ENCODE peak calls at places on chromosomes 1 and 21, in seven cellular contexts. S is EL; R is stimulated activated CD8-positive, alpha-beta memory T cell treated with anti-CD3 and anti-CD28 coated beads, Interleukin-4, amount 100 ng/mL, for 24 hours; Z is T-helper 22 cell; G is thyroid gland; F is CD8-positive, alpha-beta memory T cell; B is PC-3. K is an unnamed sample.

GRCh38 chr1:119794856-119795255 is 16.4 kb downstream of the REG4 start:
- DNase-seq in S (no peak), R (no peak), Z (no peak), G (no peak), F (no peak), B (no peak), K (no peak)

GRCh38 chr21:45636459-45636858 is 7.1 kb upstream of the PCBP3 start:
- DNase-seq in S (no peak), R (no peak), Z (no peak), G (no peak), F (no peak), B (no peak), K (no peak)

GRCh38 chr1:46757256-46757955 is 38.5 kb upstream of the EFCAB14 start:
- DNase-seq in S (no peak), R (no peak), Z (no peak), G (peak), F (no peak), B (peak), K (no peak)

GRCh38 chr1:19273106-19273843 is 15.3 kb downstream of the AKR7A3 start:
- DNase-seq in S (no peak), R (no peak), Z (no peak), G (no peak), F (no peak), B (no peak), K (no peak)

GRCh38 chr1:224047538-224047937 is 66.4 kb upstream of the FBXO28 start:
- DNase-seq in S (peak), R (no peak), Z (no peak), G (no peak), F (no peak), B (no peak), K (no peak)

GRCh38 chr21:17925900-17926299 is 106.7 kb upstream of the C21orf91 start:
- DNase-seq in S (no peak), R (no peak), Z (no peak), G (no peak), F (no peak), B (peak), K (peak)

GRCh38 chr1:12478612-12478985 is 139.4 kb downstream of the DHRS3 start:
- DNase-seq in S (no peak), R (no peak), Z (no peak), G (no peak), F (peak), B (no peak), K (no peak)

GRCh38 chr1:22282281-22282970 is 139.5 kb upstream of the WNT4 start:
- DNase-seq in S (no peak), R (no peak), Z (no peak), G (no peak), F (no peak), B (no peak), K (no peak)

GRCh38 chr1:2516124-2516523 is 10.3 kb downstream of the PANK4 start:
- DNase-seq in S (no peak), R (no peak), Z (no peak), G (no peak), F (no peak), B (no peak), K (no peak)

GRCh38 chr1:26959270-26959669 is 998 bp downstream of the KDF1 start:
- DNase-seq in S (no peak), R (no peak), Z (no peak), G (no peak), F (no peak), B (no peak), K (no peak)

GRCh38 chr1:223133824-223134435 is 9.1 kb downstream of the TLR5 start:
- DNase-seq in S (peak), R (peak), Z (peak), G (peak), F (peak), B (peak), K (peak)

GRCh38 chr1:204445860-204446412 is 34.3 kb upstream of the PPP1R15B start:
- DNase-seq in S (peak), R (peak), Z (peak), G (peak), F (peak), B (peak), K (peak)

GRCh38 chr1:23576338-23577055 is 17.2 kb upstream of the ID3 start:
- DNase-seq in S (peak), R (no peak), Z (no peak), G (no peak), F (no peak), B (no peak), K (no peak)

GRCh38 chr1:162485236-162485635 is 12.4 kb upstream of the UHMK1 start:
- DNase-seq in S (peak), R (no peak), Z (no peak), G (no peak), F (no peak), B (no peak), K (no peak)

GRCh38 chr1:53634571-53634979 is 104.4 kb downstream of the GLIS1 start:
- DNase-seq in S (no peak), R (no peak), Z (no peak), G (no peak), F (no peak), B (no peak), K (no peak)

GRCh38 chr1:224589006-224589405 is 27.1 kb upstream of the CNIH3 start:
- DNase-seq in S (peak), R (no peak), Z (no peak), G (no peak), F (no peak), B (no peak), K (no peak)

GRCh38 chr1:29628190-29628589 is 391.9 kb downstream of the PTPRU start:
- DNase-seq in S (no peak), R (no peak), Z (no peak), G (no peak), F (no peak), B (no peak), K (no peak)

GRCh38 chr1:23701996-23702395 is 10.4 kb downstream of the RPL11 start:
- DNase-seq in S (no peak), R (no peak), Z (no peak), G (no peak), F (no peak), B (no peak), K (no peak)

GRCh38 chr1:200364831-200365230 is 45.0 kb downstream of the ZNF281 start:
- DNase-seq in S (peak), R (no peak), Z (no peak), G (no peak), F (no peak), B (peak), K (no peak)

GRCh38 chr21:34865922-34866271 is 183.2 kb downstream of the RUNX1 start:
- DNase-seq in S (no peak), R (no peak), Z (no peak), G (no peak), F (no peak), B (peak), K (no peak)

GRCh38 chr1:32775640-32776337 is 41.4 kb downstream of the YARS1 start:
- DNase-seq in S (peak), R (no peak), Z (no peak), G (no peak), F (no peak), B (no peak), K (peak)

GRCh38 chr1:145796753-145797152 is 27.1 kb downstream of the RNF115 start:
- DNase-seq in S (no peak), R (no peak), Z (no peak), G (no peak), F (no peak), B (no peak), K (no peak)

GRCh38 chr1:228091084-228091483 is 8.6 kb downstream of the ARF1 start:
- DNase-seq in S (no peak), R (no peak), Z (no peak), G (no peak), F (no peak), B (no peak), K (no peak)

GRCh38 chr1:236654957-236655356 is 31.3 kb upstream of the ACTN2 start:
- DNase-seq in S (peak), R (no peak), Z (no peak), G (no peak), F (no peak), B (no peak), K (peak)

GRCh38 chr1:224733021-224733911 is 117.1 kb downstream of the CNIH3 start:
- DNase-seq in S (peak), R (no peak), Z (no peak), G (peak), F (no peak), B (peak), K (no peak)

K was measured in A673.